ENCODE peak calls at places on chromosomes 3 and 15, in ten cellular contexts. D is K562, F is GM23248, A is HCT116, W is mammary epithelial cell, Y is hepatocyte, N is endothelial cell of umbilical vein, G is DND-41, V is neural progenitor cell, M is MM.1S. Z is an unnamed sample.

GRCh38 chr3:56923546-56924224 is 121.9 kb upstream of the ARHGEF3 start:
- DNase-seq in N (peak; percentile 97), M (no peak), W (peak; percentile 59), Y (peak; percentile 42), G (peak; percentile 30), V (no peak), F (peak; percentile 34), A (peak; percentile 18), D (no peak), Z (peak; percentile 80)

GRCh38 chr3:183489455-183490210 is 61.2 kb upstream of the MCF2L2 start:
- DNase-seq in V (no peak), F (peak; percentile 59), A (no peak), W (peak; percentile 32), M (no peak), G (no peak), Y (no peak), D (no peak), N (no peak), Z (peak; percentile 27)

GRCh38 chr3:96813820-96814580 is 394 bp upstream of the EPHA6 start:
- DNase-seq in A (no peak), W (peak; percentile 37), F (peak; percentile 72), G (no peak), N (peak; percentile 43), D (no peak), V (peak; percentile 77), M (peak; percentile 25), Y (peak; percentile 85), Z (peak; percentile 66)

GRCh38 chr3:137222736-137223135 is 265.0 kb downstream of the IL20RB start:
- DNase-seq in Y (no peak), M (no peak), D (no peak), G (no peak), A (no peak), N (no peak), W (no peak), V (no peak), F (no peak), Z (no peak)

GRCh38 chr3:41682996-41683395 is 278.9 kb downstream of the ULK4 start:
- DNase-seq in G (no peak), F (peak; percentile 89), N (no peak), W (peak; percentile 72), Y (no peak), D (no peak), A (no peak), M (no peak), V (no peak), Z (peak; percentile 33)

GRCh38 chr3:101809178-101810022 is 30.4 kb downstream of the NXPE3 start:
- DNase-seq in N (peak; percentile 69), G (peak; percentile 40), D (peak; percentile 28), F (peak; percentile 66), V (peak; percentile 65), M (no peak), W (no peak), Y (peak; percentile 67), A (peak; percentile 28), Z (peak; percentile 74)

GRCh38 chr15:40330368-40330836 is 6.9 kb downstream of the INAFM2 start:
- DNase-seq in Y (no peak), V (no peak), M (no peak), F (peak; percentile 64), D (peak; percentile 76), G (no peak), A (no peak), N (no peak), W (peak; percentile 44), Z (peak; percentile 39)

GRCh38 chr3:104825116-104825515 is 541.6 kb upstream of the ALCAM start:
- DNase-seq in D (no peak), N (no peak), F (peak; percentile 41), G (no peak), W (no peak), M (no peak), Y (no peak), A (no peak), V (peak; percentile 78), Z (no peak)

GRCh38 chr15:98649621-98649995 is 1.3 kb downstream of the IGF1R start:
- DNase-seq in F (peak; percentile 75), N (peak; percentile 23), M (peak; percentile 43), V (peak; percentile 58), Y (peak; percentile 66), A (no peak), W (no peak), D (peak; percentile 12), G (peak; percentile 55), Z (no peak)

GRCh38 chr15:98651581-98652220 is 3.4 kb downstream of the IGF1R start:
- DNase-seq in Y (peak; percentile 27), V (peak; percentile 44), W (peak; percentile 78), F (peak; percentile 53), A (no peak), G (no peak), N (peak; percentile 53), M (no peak), D (no peak), Z (peak; percentile 6)

GRCh38 chr15:98650871-98651481 is 2.6 kb downstream of the IGF1R start:
- DNase-seq in A (no peak), M (no peak), N (peak; percentile 58), V (peak; percentile 48), F (peak; percentile 73), W (peak; percentile 51), G (no peak), Y (peak; percentile 43), D (no peak), Z (peak; percentile 14)

GRCh38 chr15:98648654-98649537 is 557 bp downstream of the IGF1R start:
- DNase-seq in Y (peak; percentile 79), M (peak; percentile 59), G (peak; percentile 47), V (peak; percentile 93), F (peak; percentile 78), W (peak; percentile 55), N (peak; percentile 52), D (peak; percentile 54), A (no peak), Z (peak; percentile 26)

DNA sequence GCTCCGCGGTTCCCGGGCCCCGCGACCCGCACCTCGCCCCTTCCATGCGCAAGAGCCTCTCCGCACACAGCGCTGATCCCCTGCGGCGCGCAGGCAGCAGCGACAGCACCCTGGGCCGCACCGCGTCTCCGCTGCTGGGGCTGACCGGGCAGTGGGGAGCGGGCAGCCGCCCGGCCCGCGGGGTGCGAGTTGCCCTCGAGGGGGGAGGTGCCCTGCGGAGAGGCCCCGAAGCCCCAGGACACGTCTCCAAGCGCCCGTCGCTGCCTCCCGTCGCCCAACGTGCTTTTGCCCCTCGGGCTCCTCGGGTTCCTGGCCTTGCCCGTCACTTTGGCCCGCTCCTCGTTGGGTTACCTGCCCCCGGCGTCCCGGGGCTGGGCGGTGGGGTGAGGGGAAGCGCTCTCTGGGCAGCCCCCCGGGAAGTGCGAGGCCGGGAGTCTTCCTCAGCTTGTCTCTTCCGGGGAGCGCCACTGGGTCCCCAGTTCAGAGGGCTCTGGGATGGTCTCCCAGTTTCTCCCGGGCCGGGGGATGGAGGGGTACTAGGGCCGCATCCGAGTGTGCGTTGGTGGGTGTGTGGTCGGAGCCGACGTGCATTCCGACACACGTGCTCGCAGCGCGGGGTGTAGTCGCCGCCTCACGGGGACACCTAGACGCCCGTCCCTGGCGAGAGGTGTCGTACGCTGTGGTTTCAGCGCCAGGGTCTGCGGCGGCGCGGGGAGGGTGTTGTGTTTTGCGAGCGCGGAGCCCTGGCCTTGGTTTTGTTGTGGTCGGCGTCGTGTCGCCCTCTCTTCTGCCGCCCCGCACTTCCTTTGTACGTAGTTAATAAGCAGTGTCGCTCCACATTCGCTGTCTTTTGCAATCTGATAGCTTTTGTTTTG is 1.9 kb downstream of the IGF1R start:
- DNase-seq in D (no peak), W (peak; percentile 37), Y (peak; percentile 50), G (peak; percentile 49), M (no peak), F (peak; percentile 63), A (no peak), N (peak; percentile 24), V (peak; percentile 75), Z (peak; percentile 18)
- TF ChIP-seq EZH2 in D (no peak), W (no peak), Y (no peak), G (peak; percentile 62), M (no peak), F (no peak), A (no peak), N (no peak), V (no peak), Z (peak; percentile 57)

GRCh38 chr15:75348563-75349350 is 1.9 kb downstream of the NEIL1 start:
- DNase-seq in Y (peak; percentile 6), W (no peak), M (no peak), F (peak; percentile 41), V (peak; percentile 43), N (peak; percentile 11), A (no peak), G (no peak), D (peak; percentile 5), Z (no peak)
- TF ChIP-seq EZH2 in Y (no peak), W (no peak), M (no peak), F (no peak), V (no peak), N (no peak), A (no peak), G (no peak), D (no peak), Z (no peak)

GRCh38 chr15:52797625-52798501 is 7.7 kb upstream of the ONECUT1 start:
- DNase-seq in W (no peak), Y (no peak), F (no peak), G (peak; percentile 83), M (no peak), D (no peak), A (no peak), V (no peak), N (no peak), Z (no peak)

GRCh38 chr15:52795464-52796227 is 5.5 kb upstream of the ONECUT1 start:
- DNase-seq in W (no peak), V (no peak), M (no peak), D (no peak), A (no peak), F (no peak), Y (no peak), N (no peak), G (no peak), Z (no peak)

GRCh38 chr15:52796228-52796521 is 6.0 kb upstream of the ONECUT1 start:
- DNase-seq in Y (no peak), G (no peak), D (no peak), M (no peak), N (no peak), W (no peak), V (no peak), A (no peak), F (no peak), Z (no peak)

GRCh38 chr15:52798529-52799101 is 8.5 kb upstream of the ONECUT1 start:
- DNase-seq in A (no peak), Y (no peak), V (peak; percentile 65), F (no peak), N (no peak), D (no peak), W (no peak), G (no peak), M (no peak), Z (no peak)

GRCh38 chr15:52796742-52797515 is 6.8 kb upstream of the ONECUT1 start:
- DNase-seq in G (no peak), W (no peak), A (no peak), V (no peak), Y (no peak), M (no peak), D (no peak), N (no peak), F (no peak), Z (no peak)
- TF ChIP-seq EZH2 in G (no peak), W (no peak), A (no peak), V (no peak), Y (no peak), M (no peak), D (no peak), N (no peak), F (no peak), Z (no peak)

DNA sequence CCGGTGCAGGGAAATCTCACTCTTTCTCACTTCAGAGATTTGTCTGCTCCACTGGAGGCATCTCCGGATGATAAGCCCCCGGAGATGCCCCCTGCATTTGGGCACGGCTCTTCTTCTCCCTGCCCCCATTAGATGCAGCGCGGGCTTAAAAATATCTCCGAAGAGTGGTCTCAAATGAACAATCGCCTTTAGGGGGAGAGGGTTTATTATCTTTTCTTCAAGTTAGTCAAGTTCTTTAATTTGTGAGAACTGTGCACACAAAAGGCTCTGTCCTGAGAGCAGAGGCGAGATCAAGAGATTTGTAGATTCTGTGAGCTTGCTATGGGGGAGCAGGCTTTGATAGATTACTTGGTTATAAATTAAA is 645 bp upstream of the PRTG start:
- DNase-seq in D (no peak), G (no peak), N (peak; percentile 42), W (no peak), F (no peak), M (no peak), Y (no peak), V (no peak), A (no peak), Z (no peak)
- TF ChIP-seq EZH2 in D (peak; percentile 39), G (no peak), N (no peak), W (no peak), F (peak; percentile 37), M (no peak), Y (no peak), V (no peak), A (no peak), Z (no peak)